ENCODE peak calls at places on chromosomes 4 and X, in six cellular contexts. One of them, this sample, is unnamed.

GRCh38 chrX:69616520-69617203 is 749 bp downstream of the EDA start:
- DNase-seq in neuronal stem cell: no peak
- DNase-seq in H9: peak
- DNase-seq in IMR-90: no peak
- DNase-seq in mesenchymal stem cell: no peak
- DNase-seq in H1: no peak
- DNase-seq in this sample: peak

GRCh38 chr4:145283909-145284308 is 103.5 kb upstream of the OTUD4 start:
- DNase-seq in neuronal stem cell: no peak
- DNase-seq in H9: no peak
- DNase-seq in IMR-90: no peak
- DNase-seq in mesenchymal stem cell: peak
- DNase-seq in H1: no peak
- DNase-seq in this sample: peak

GRCh38 chr4:182297659-182298058 is 54.5 kb downstream of the TENM3 start:
- DNase-seq in neuronal stem cell: no peak
- DNase-seq in H9: no peak
- DNase-seq in IMR-90: peak
- DNase-seq in mesenchymal stem cell: peak
- DNase-seq in H1: no peak
- DNase-seq in this sample: peak

GRCh38 chr4:30182786-30183185 is 537.4 kb upstream of the PCDH7 start:
- DNase-seq in neuronal stem cell: no peak
- DNase-seq in H9: no peak
- DNase-seq in IMR-90: no peak
- DNase-seq in mesenchymal stem cell: no peak
- DNase-seq in H1: no peak
- DNase-seq in this sample: no peak

GRCh38 chr4:74370912-74371311 is 6.0 kb downstream of the EREG start:
- DNase-seq in neuronal stem cell: peak
- DNase-seq in H9: peak
- DNase-seq in IMR-90: peak
- DNase-seq in mesenchymal stem cell: peak
- DNase-seq in H1: no peak
- DNase-seq in this sample: peak

GRCh38 chr4:36243355-36244256 is 708 bp downstream of the ARAP2 start:
- DNase-seq in neuronal stem cell: peak
- DNase-seq in H9: peak
- DNase-seq in IMR-90: peak
- DNase-seq in mesenchymal stem cell: peak
- DNase-seq in H1: no peak
- DNase-seq in this sample: peak

GRCh38 chrX:97806238-97806637 is 922.5 kb downstream of the RPA4 start:
- DNase-seq in neuronal stem cell: no peak
- DNase-seq in H9: no peak
- DNase-seq in IMR-90: peak
- DNase-seq in mesenchymal stem cell: peak
- DNase-seq in H1: no peak
- DNase-seq in this sample: no peak

GRCh38 chrX:106898462-106898861 is 4.7 kb downstream of the RIPPLY1 start:
- DNase-seq in neuronal stem cell: peak
- DNase-seq in H9: no peak
- DNase-seq in IMR-90: peak
- DNase-seq in mesenchymal stem cell: peak
- DNase-seq in H1: no peak
- DNase-seq in this sample: peak

GRCh38 chrX:54397113-54397512 is 39.3 kb upstream of the WNK3 start:
- DNase-seq in neuronal stem cell: no peak
- DNase-seq in H9: no peak
- DNase-seq in IMR-90: no peak
- DNase-seq in mesenchymal stem cell: no peak
- DNase-seq in H1: no peak
- DNase-seq in this sample: no peak

GRCh38 chr4:8290701-8290970 is 21.1 kb downstream of the HTRA3 start:
- DNase-seq in neuronal stem cell: no peak
- DNase-seq in H9: no peak
- DNase-seq in IMR-90: no peak
- DNase-seq in mesenchymal stem cell: no peak
- DNase-seq in H1: no peak
- DNase-seq in this sample: no peak

GRCh38 chr4:138196153-138196552 is 46.0 kb downstream of the SLC7A11 start:
- DNase-seq in neuronal stem cell: no peak
- DNase-seq in H9: no peak
- DNase-seq in IMR-90: no peak
- DNase-seq in mesenchymal stem cell: no peak
- DNase-seq in H1: no peak
- DNase-seq in this sample: no peak
- H3K9ac ChIP-seq in neuronal stem cell: no peak
- H3K9ac ChIP-seq in H9: no peak
- H3K9ac ChIP-seq in IMR-90: no peak
- H3K9ac ChIP-seq in mesenchymal stem cell: no peak
- H3K9ac ChIP-seq in H1: no peak
- H3K9ac ChIP-seq in this sample: no peak

DNA sequence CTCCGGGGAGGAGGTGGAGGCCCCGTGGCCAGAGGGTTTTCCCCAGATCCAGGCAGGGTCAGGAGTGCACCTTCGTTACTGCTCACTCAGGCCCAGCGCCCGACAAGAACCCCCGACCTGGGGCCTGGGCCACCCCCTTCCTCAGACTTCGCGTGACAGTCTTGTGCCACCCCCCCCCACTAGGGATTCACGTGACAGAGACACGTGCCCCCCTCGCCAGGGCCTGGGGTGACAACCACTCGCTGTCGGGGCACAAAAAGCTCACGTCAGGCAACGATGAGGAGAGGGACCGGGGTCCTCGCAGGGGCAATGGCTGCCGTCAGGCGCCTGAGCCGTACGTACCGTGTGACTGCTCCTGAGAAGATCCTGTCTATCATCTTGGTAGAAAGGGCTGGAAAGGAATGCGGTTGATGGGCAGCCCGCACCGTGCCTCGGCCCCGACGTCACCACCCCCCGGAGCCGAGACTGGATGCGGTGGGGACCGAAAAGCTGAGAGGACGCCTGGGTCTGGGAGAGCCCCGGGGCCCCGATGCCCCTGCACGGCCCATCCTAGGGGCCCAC is 23.0 kb upstream of the GTPBP6 start:
- DNase-seq in neuronal stem cell: no peak
- DNase-seq in H9: no peak
- DNase-seq in IMR-90: no peak
- DNase-seq in mesenchymal stem cell: no peak
- DNase-seq in H1: no peak
- DNase-seq in this sample: no peak
- H2BK15ac ChIP-seq in neuronal stem cell: no peak
- H2BK15ac ChIP-seq in H9: no peak
- H2BK15ac ChIP-seq in IMR-90: no peak
- H2BK15ac ChIP-seq in mesenchymal stem cell: no peak
- H2BK15ac ChIP-seq in H1: no peak
- H2BK15ac ChIP-seq in this sample: no peak

GRCh38 chrX:19344207-19344534 is 444 bp downstream of the PDHA1 start:
- DNase-seq in neuronal stem cell: no peak
- DNase-seq in H9: no peak
- DNase-seq in IMR-90: no peak
- DNase-seq in mesenchymal stem cell: no peak
- DNase-seq in H1: no peak
- DNase-seq in this sample: no peak
- H3K18ac ChIP-seq in neuronal stem cell: peak
- H3K18ac ChIP-seq in H9: no peak
- H3K18ac ChIP-seq in IMR-90: no peak
- H3K18ac ChIP-seq in mesenchymal stem cell: no peak
- H3K18ac ChIP-seq in H1: no peak
- H3K18ac ChIP-seq in this sample: no peak

GRCh38 chr4:86939737-86940141 is 4.9 kb downstream of the AFF1 start:
- DNase-seq in neuronal stem cell: no peak
- DNase-seq in H9: no peak
- DNase-seq in IMR-90: no peak
- DNase-seq in mesenchymal stem cell: no peak
- DNase-seq in H1: no peak
- DNase-seq in this sample: no peak
- H3K9ac ChIP-seq in neuronal stem cell: no peak
- H3K9ac ChIP-seq in H9: no peak
- H3K9ac ChIP-seq in IMR-90: no peak
- H3K9ac ChIP-seq in mesenchymal stem cell: no peak
- H3K9ac ChIP-seq in H1: no peak
- H3K9ac ChIP-seq in this sample: peak

DNA sequence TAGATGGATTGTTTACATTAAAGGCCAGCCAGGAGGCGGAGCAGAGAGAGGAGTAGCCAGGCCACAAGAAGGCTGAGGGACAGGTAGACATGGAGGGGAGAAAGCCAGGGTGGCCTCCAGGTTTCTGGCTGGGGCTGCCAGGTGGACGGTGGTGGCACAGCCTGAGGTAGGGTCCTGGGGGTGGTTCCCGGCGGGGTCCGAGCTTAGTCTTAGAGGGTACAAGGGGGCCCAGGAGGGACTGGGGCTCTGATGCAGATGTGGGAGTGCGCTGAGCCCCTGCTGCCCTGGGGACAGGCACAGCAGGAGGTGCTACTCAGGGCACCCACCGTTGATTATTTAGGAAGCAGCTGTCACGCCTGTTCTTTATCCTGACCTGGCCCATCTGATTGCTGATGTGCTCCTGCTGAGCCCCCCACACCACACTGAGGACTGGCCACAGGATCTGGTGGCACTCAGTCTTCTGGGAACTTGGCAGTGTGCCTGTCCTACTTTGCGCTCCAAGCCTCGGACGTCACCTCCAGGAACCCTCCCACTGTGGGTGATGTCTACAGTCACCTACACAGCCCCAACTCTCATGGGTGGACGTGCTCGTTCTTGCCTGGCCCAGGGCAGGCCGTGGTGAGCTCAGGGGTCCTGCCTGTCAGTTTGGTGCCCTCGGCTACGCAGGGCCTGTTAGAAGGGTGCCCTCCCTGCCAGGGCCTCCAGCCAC is 11.9 kb downstream of the WFS1 start:
- DNase-seq in neuronal stem cell: no peak
- DNase-seq in H9: no peak
- DNase-seq in IMR-90: no peak
- DNase-seq in mesenchymal stem cell: no peak
- DNase-seq in H1: no peak
- DNase-seq in this sample: no peak
- H2BK15ac ChIP-seq in neuronal stem cell: no peak
- H2BK15ac ChIP-seq in H9: no peak
- H2BK15ac ChIP-seq in IMR-90: no peak
- H2BK15ac ChIP-seq in mesenchymal stem cell: no peak
- H2BK15ac ChIP-seq in H1: no peak
- H2BK15ac ChIP-seq in this sample: no peak

GRCh38 chr4:128384765-128385164 is 97.2 kb upstream of the PGRMC2 start:
- DNase-seq in neuronal stem cell: no peak
- DNase-seq in H9: no peak
- DNase-seq in IMR-90: no peak
- DNase-seq in mesenchymal stem cell: no peak
- DNase-seq in H1: no peak
- DNase-seq in this sample: no peak
- H3K18ac ChIP-seq in neuronal stem cell: no peak
- H3K18ac ChIP-seq in H9: no peak
- H3K18ac ChIP-seq in IMR-90: peak
- H3K18ac ChIP-seq in mesenchymal stem cell: peak
- H3K18ac ChIP-seq in H1: no peak
- H3K18ac ChIP-seq in this sample: peak

GRCh38 chrX:53266175-53266574 is 15.2 kb downstream of the IQSEC2 start:
- DNase-seq in neuronal stem cell: no peak
- DNase-seq in H9: no peak
- DNase-seq in IMR-90: no peak
- DNase-seq in mesenchymal stem cell: no peak
- DNase-seq in H1: no peak
- DNase-seq in this sample: no peak
- H3K9ac ChIP-seq in neuronal stem cell: no peak
- H3K9ac ChIP-seq in H9: no peak
- H3K9ac ChIP-seq in IMR-90: no peak
- H3K9ac ChIP-seq in mesenchymal stem cell: peak
- H3K9ac ChIP-seq in H1: no peak
- H3K9ac ChIP-seq in this sample: no peak

DNA sequence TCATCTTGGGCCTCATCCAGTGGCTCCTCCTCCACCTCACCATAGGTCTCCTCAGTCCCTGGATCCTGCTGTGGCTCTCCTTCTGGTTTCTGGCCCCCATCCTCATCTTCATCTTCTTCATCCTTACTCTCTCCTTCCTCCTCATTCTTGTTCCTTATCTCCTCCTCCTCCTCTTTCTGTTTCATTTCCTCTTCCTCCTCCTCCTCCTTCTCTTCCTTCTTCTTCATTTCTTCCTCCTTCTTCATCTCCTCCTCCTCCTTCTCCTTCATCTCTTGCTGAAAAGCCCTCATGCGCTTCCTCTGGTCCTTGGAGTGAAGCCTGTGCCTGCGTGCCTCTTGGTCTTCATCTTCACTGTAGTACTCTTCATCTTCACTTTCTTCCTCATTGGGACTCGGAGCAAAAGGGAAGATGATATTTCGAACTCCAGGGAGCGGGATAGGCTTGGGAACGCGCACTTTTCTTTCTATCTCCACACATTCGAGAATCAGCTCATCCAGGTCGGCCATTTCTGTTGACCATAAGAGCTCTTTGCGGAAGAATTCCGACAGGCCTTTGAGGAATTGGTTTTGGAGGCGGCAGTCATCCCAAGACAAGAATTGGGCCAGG is 1.5 kb downstream of the RTL5 start:
- DNase-seq in neuronal stem cell: no peak
- DNase-seq in H9: no peak
- DNase-seq in IMR-90: no peak
- DNase-seq in mesenchymal stem cell: no peak
- DNase-seq in H1: no peak
- DNase-seq in this sample: no peak
- H2BK15ac ChIP-seq in neuronal stem cell: no peak
- H2BK15ac ChIP-seq in H9: no peak
- H2BK15ac ChIP-seq in IMR-90: no peak
- H2BK15ac ChIP-seq in mesenchymal stem cell: no peak
- H2BK15ac ChIP-seq in H1: no peak
- H2BK15ac ChIP-seq in this sample: no peak

This sample was measured in mesendoderm.